ENCODE peak calls at places on chromosomes 7 and 10, in six cellular contexts. X is left ventricle myocardium inferior; K is CD8-positive, alpha-beta memory T cell; I is heart right ventricle; F is naive thymus-derived CD4-positive, alpha-beta T cell; D is GM12878. P is an unnamed sample.
A peak's percentile ranks its signal among the peaks of the same experiment; 100 is the strongest.

GRCh38 chr7:130444230-130444629 is 3.4 kb upstream of the CEP41 start:
- DNase-seq in X (no peak), K (no peak), I (no peak), F (no peak), D (no peak), P (no peak)

GRCh38 chr7:111210996-111211395 is 120.1 kb downstream of the LRRN3 start:
- DNase-seq in X (no peak), K (no peak), I (no peak), F (no peak), D (no peak), P (no peak)

GRCh38 chr10:54131833-54132232 is 669.2 kb downstream of the PCDH15 start:
- DNase-seq in X (no peak), K (no peak), I (no peak), F (no peak), D (peak; percentile 24), P (no peak)

GRCh38 chr10:130137077-130137448 is 872 bp downstream of the GLRX3 start:
- DNase-seq in X (no peak), K (no peak), I (no peak), F (no peak), D (no peak), P (peak; percentile 23)

GRCh38 chr10:92074126-92074887 is 150.7 kb downstream of the BTAF1 start:
- DNase-seq in X (no peak), K (no peak), I (no peak), F (no peak), D (no peak), P (no peak)

GRCh38 chr10:119296703-119297102 is 89.3 kb downstream of the GRK5 start:
- DNase-seq in X (peak; percentile 77), K (no peak), I (peak; percentile 73), F (no peak), D (no peak), P (no peak)

GRCh38 chr10:74738052-74738451 is 88.3 kb upstream of the KAT6B start:
- DNase-seq in X (no peak), K (no peak), I (no peak), F (no peak), D (peak; percentile 79), P (no peak)

GRCh38 chr10:114176511-114176910 is 2.5 kb upstream of the CCDC186 start:
- DNase-seq in X (no peak), K (no peak), I (no peak), F (no peak), D (no peak), P (no peak)

GRCh38 chr7:112779667-112780066 is 10.5 kb downstream of the TMEM168 start:
- DNase-seq in X (no peak), K (no peak), I (no peak), F (no peak), D (no peak), P (no peak)

GRCh38 chr7:101232141-101232821 is 5.3 kb downstream of the CLDN15 start:
- DNase-seq in X (no peak), K (no peak), I (no peak), F (no peak), D (no peak), P (no peak)

GRCh38 chr10:133173860-133174523 is 14.0 kb downstream of the KNDC1 start:
- DNase-seq in X (no peak), K (no peak), I (no peak), F (no peak), D (no peak), P (no peak)

GRCh38 chr10:106705576-106706526 is 458.7 kb downstream of the SORCS1 start:
- DNase-seq in X (peak; percentile 19), K (no peak), I (peak; percentile 56), F (no peak), D (no peak), P (peak; percentile 38)

GRCh38 chr7:105577251-105577650 is 4.0 kb downstream of the EFCAB10 start:
- DNase-seq in X (no peak), K (no peak), I (no peak), F (no peak), D (no peak), P (no peak)

GRCh38 chr10:178208-178607 is 43.0 kb downstream of the ZMYND11 start:
- DNase-seq in X (no peak), K (no peak), I (no peak), F (peak; percentile 2), D (no peak), P (peak; percentile 48)

GRCh38 chr10:29647483-29647882 is 12.7 kb upstream of the SVIL start:
- DNase-seq in X (no peak), K (no peak), I (no peak), F (peak; percentile 23), D (no peak), P (no peak)
- H3K4me1 ChIP-seq in X (peaks cover 62% of the 10 kb centered on the region), K (peaks cover 27% of the 10 kb centered on the region), I (peaks cover 46% of the 10 kb centered on the region), F (no peaks in the 10 kb centered on the region), D (no peaks in the 10 kb centered on the region), P (peaks cover 7% of the 10 kb centered on the region)

DNA sequence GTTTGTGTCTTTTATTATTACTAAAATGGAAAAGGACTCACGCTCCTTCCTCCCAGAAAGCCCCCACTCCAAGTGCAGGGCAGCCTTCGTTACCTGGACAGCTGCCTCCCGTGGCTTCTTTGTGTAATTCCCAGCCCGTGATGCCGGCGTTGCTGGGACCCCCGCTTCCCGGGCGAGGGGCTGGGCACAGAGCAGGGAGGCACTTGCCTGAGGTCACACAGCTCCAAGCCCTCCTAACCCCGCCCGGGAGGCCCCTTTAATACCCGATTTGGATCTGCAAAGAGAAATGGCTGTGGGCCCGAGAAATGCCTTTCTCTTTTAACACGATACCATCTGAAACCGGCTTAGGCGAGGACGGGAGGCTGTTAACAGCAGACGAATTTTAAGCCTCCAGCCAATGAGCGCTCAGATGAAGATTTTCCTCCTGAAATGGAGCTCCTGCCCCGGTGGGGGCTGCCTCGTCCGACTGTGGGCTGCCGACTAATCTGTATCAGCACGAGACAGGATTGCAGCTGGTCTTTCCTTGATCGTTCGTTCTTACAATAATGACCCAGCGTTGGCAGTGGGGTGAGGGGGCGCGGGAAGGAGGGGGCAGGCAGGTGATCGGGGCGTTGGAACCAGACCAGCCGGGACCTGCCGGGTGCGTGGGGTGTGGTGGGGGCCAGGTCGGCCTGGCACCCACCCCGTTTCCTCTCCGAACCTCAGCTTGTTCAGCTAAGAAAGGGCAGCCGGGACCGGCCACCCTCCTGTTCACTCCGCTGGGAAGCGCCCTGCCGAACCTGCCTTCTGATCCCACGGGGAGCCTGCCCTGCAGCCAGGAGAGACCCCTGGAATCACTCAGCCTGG is 36.3 kb upstream of the FOXL3 start:
- DNase-seq in X (no peak), K (no peak), I (no peak), F (no peak), D (no peak), P (no peak)
- H3K4me3 ChIP-seq in X (no peak overlapping the region), K (no peak overlapping the region), I (no peak overlapping the region), F (no peak overlapping the region), D (no peak overlapping the region), P (no peak overlapping the region)

GRCh38 chr7:5590596-5591546 is 167.2 kb upstream of the TNRC18 start:
- DNase-seq in X (no peak), K (no peak), I (no peak), F (no peak), D (no peak), P (no peak)
- H3K27me3 ChIP-seq in X (peaks cover 26% of the 10 kb centered on the region), K (peaks cover 11% of the 10 kb centered on the region), I (peaks cover 9% of the 10 kb centered on the region), F (peaks cover 12% of the 10 kb centered on the region), D (no peaks in the 10 kb centered on the region), P (no peaks in the 10 kb centered on the region)

GRCh38 chr7:129435414-129435829 is 1.2 kb downstream of the STRIP2 start:
- DNase-seq in X (no peak), K (no peak), I (no peak), F (no peak), D (no peak), P (no peak)

GRCh38 chr7:129437190-129437589 is 3.0 kb downstream of the STRIP2 start:
- DNase-seq in X (no peak), K (no peak), I (no peak), F (no peak), D (no peak), P (no peak)

GRCh38 chr7:129438281-129438838 is 4.1 kb downstream of the STRIP2 start:
- DNase-seq in X (no peak), K (no peak), I (no peak), F (no peak), D (no peak), P (no peak)

GRCh38 chr7:129434846-129435318 is 650 bp downstream of the STRIP2 start:
- DNase-seq in X (no peak), K (no peak), I (no peak), F (peak; percentile 2), D (no peak), P (peak; percentile 31)

DNA sequence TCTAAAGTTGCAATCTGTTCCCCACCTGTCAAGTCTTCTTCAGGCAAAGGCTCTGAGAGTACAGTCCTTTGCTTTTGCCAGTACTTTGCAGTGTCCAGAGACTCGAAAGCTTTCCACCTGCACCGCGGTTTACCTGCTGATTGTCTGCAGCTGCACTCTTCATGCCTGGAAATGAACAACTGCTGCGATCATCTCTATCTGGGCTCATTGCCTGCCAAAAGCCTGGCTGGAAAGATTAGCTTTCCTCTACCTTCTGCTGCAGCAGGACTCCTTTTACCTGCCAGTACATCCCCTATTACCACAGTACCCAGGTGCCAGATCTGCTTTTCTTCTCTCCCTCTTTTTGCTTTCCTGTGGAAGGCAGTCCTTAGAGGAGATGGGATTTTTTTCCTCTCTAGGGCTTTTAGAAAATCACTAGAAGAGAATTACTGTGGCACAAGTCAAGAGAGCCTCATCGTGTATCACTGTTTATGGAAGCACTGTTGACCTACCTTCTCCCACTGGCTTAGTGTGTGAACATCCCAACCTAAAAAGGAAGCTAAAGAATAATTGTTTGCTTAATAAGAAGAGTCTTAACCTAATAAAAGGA is 2.2 kb downstream of the STRIP2 start:
- DNase-seq in X (no peak), K (no peak), I (no peak), F (no peak), D (no peak), P (no peak)
- H3K4me1 ChIP-seq in X (peaks cover 32% of the 10 kb centered on the region), K (peaks cover 15% of the 10 kb centered on the region), I (peaks cover 6% of the 10 kb centered on the region), F (peaks cover 6% of the 10 kb centered on the region), D (no peaks in the 10 kb centered on the region), P (peaks cover 7% of the 10 kb centered on the region)

P was measured in HAP-1.